ENCODE peak calls at places on chromosomes 2 and 18, in nine cellular contexts. One of them, this sample, is unnamed.

GRCh38 chr2:114068438-114068837 is 178.5 kb downstream of the ACTR3 start:
- DNase-seq in foreskin fibroblast: no peak
- DNase-seq in mesothelial cell of epicardium: no peak
- DNase-seq in pancreas: no peak
- DNase-seq in upper lobe of right lung: no peak
- DNase-seq in OCI-LY7: no peak
- DNase-seq in dorsolateral prefrontal cortex: no peak
- DNase-seq in lung: no peak
- DNase-seq in endodermal cell: peak; percentile 73
- DNase-seq in this sample: no peak

GRCh38 chr2:124018894-124019293 is 6.2 kb upstream of the CNTNAP5 start:
- DNase-seq in foreskin fibroblast: no peak
- DNase-seq in mesothelial cell of epicardium: no peak
- DNase-seq in pancreas: no peak
- DNase-seq in upper lobe of right lung: no peak
- DNase-seq in OCI-LY7: no peak
- DNase-seq in dorsolateral prefrontal cortex: no peak
- DNase-seq in lung: no peak
- DNase-seq in endodermal cell: no peak
- DNase-seq in this sample: no peak

GRCh38 chr2:109005686-109006204 is 16.7 kb upstream of the EDAR start:
- DNase-seq in foreskin fibroblast: no peak
- DNase-seq in mesothelial cell of epicardium: no peak
- DNase-seq in pancreas: no peak
- DNase-seq in upper lobe of right lung: no peak
- DNase-seq in OCI-LY7: no peak
- DNase-seq in dorsolateral prefrontal cortex: no peak
- DNase-seq in lung: no peak
- DNase-seq in endodermal cell: no peak
- DNase-seq in this sample: peak; percentile 64

GRCh38 chr2:128809256-128809636 is 490.6 kb upstream of the HS6ST1 start:
- DNase-seq in foreskin fibroblast: no peak
- DNase-seq in mesothelial cell of epicardium: no peak
- DNase-seq in pancreas: no peak
- DNase-seq in upper lobe of right lung: no peak
- DNase-seq in OCI-LY7: no peak
- DNase-seq in dorsolateral prefrontal cortex: no peak
- DNase-seq in lung: no peak
- DNase-seq in endodermal cell: no peak
- DNase-seq in this sample: no peak

GRCh38 chr2:46724107-46724506 is 191.5 kb downstream of the MCFD2 start:
- DNase-seq in foreskin fibroblast: no peak
- DNase-seq in mesothelial cell of epicardium: no peak
- DNase-seq in pancreas: no peak
- DNase-seq in upper lobe of right lung: no peak
- DNase-seq in OCI-LY7: no peak
- DNase-seq in dorsolateral prefrontal cortex: no peak
- DNase-seq in lung: no peak
- DNase-seq in endodermal cell: no peak
- DNase-seq in this sample: no peak

GRCh38 chr2:129744649-129745048 is 234.8 kb upstream of the RAB6C start:
- DNase-seq in foreskin fibroblast: no peak
- DNase-seq in mesothelial cell of epicardium: no peak
- DNase-seq in pancreas: peak; percentile 90
- DNase-seq in upper lobe of right lung: no peak
- DNase-seq in OCI-LY7: no peak
- DNase-seq in dorsolateral prefrontal cortex: no peak
- DNase-seq in lung: no peak
- DNase-seq in endodermal cell: peak; percentile 78
- DNase-seq in this sample: no peak

GRCh38 chr2:226179010-226179409 is 620.6 kb downstream of the IRS1 start:
- DNase-seq in foreskin fibroblast: peak; percentile 9
- DNase-seq in mesothelial cell of epicardium: no peak
- DNase-seq in pancreas: no peak
- DNase-seq in upper lobe of right lung: no peak
- DNase-seq in OCI-LY7: no peak
- DNase-seq in dorsolateral prefrontal cortex: no peak
- DNase-seq in lung: no peak
- DNase-seq in endodermal cell: no peak
- DNase-seq in this sample: no peak

GRCh38 chr2:139478191-139478914 is 698.2 kb upstream of the NXPH2 start:
- DNase-seq in foreskin fibroblast: peak; percentile 0
- DNase-seq in mesothelial cell of epicardium: no peak
- DNase-seq in pancreas: no peak
- DNase-seq in upper lobe of right lung: no peak
- DNase-seq in OCI-LY7: no peak
- DNase-seq in dorsolateral prefrontal cortex: no peak
- DNase-seq in lung: no peak
- DNase-seq in endodermal cell: no peak
- DNase-seq in this sample: no peak

GRCh38 chr2:226756131-226756530 is 43.5 kb downstream of the IRS1 start:
- DNase-seq in foreskin fibroblast: peak; percentile 76
- DNase-seq in mesothelial cell of epicardium: no peak
- DNase-seq in pancreas: no peak
- DNase-seq in upper lobe of right lung: no peak
- DNase-seq in OCI-LY7: no peak
- DNase-seq in dorsolateral prefrontal cortex: no peak
- DNase-seq in lung: no peak
- DNase-seq in endodermal cell: no peak
- DNase-seq in this sample: peak; percentile 45

GRCh38 chr2:121088251-121089004 is 196.6 kb downstream of the TFCP2L1 start:
- DNase-seq in foreskin fibroblast: peak; percentile 35
- DNase-seq in mesothelial cell of epicardium: no peak
- DNase-seq in pancreas: no peak
- DNase-seq in upper lobe of right lung: no peak
- DNase-seq in OCI-LY7: no peak
- DNase-seq in dorsolateral prefrontal cortex: no peak
- DNase-seq in lung: no peak
- DNase-seq in endodermal cell: no peak
- DNase-seq in this sample: no peak

GRCh38 chr2:860259-860855 is 90.3 kb upstream of the SNTG2 start:
- DNase-seq in foreskin fibroblast: no peak
- DNase-seq in mesothelial cell of epicardium: no peak
- DNase-seq in pancreas: no peak
- DNase-seq in upper lobe of right lung: no peak
- DNase-seq in OCI-LY7: no peak
- DNase-seq in dorsolateral prefrontal cortex: no peak
- DNase-seq in lung: no peak
- DNase-seq in endodermal cell: peak; percentile 85
- DNase-seq in this sample: no peak

GRCh38 chr2:100653449-100654045 is 90.8 kb downstream of the PDCL3 start:
- DNase-seq in foreskin fibroblast: no peak
- DNase-seq in mesothelial cell of epicardium: no peak
- DNase-seq in pancreas: no peak
- DNase-seq in upper lobe of right lung: no peak
- DNase-seq in OCI-LY7: no peak
- DNase-seq in dorsolateral prefrontal cortex: no peak
- DNase-seq in lung: no peak
- DNase-seq in endodermal cell: no peak
- DNase-seq in this sample: no peak

GRCh38 chr2:8418721-8419120 is 263.1 kb upstream of the ID2 start:
- DNase-seq in foreskin fibroblast: peak; percentile 49
- DNase-seq in mesothelial cell of epicardium: no peak
- DNase-seq in pancreas: no peak
- DNase-seq in upper lobe of right lung: no peak
- DNase-seq in OCI-LY7: no peak
- DNase-seq in dorsolateral prefrontal cortex: no peak
- DNase-seq in lung: no peak
- DNase-seq in endodermal cell: no peak
- DNase-seq in this sample: no peak

GRCh38 chr2:200335657-200336056 is 29.2 kb downstream of the SPATS2L start:
- DNase-seq in foreskin fibroblast: no peak
- DNase-seq in mesothelial cell of epicardium: no peak
- DNase-seq in pancreas: no peak
- DNase-seq in upper lobe of right lung: no peak
- DNase-seq in OCI-LY7: no peak
- DNase-seq in dorsolateral prefrontal cortex: no peak
- DNase-seq in lung: no peak
- DNase-seq in endodermal cell: no peak
- DNase-seq in this sample: no peak

GRCh38 chr2:120870467-120870788 is 134.8 kb downstream of the GLI2 start:
- DNase-seq in foreskin fibroblast: no peak
- DNase-seq in mesothelial cell of epicardium: no peak
- DNase-seq in pancreas: no peak
- DNase-seq in upper lobe of right lung: no peak
- DNase-seq in OCI-LY7: no peak
- DNase-seq in dorsolateral prefrontal cortex: no peak
- DNase-seq in lung: no peak
- DNase-seq in endodermal cell: no peak
- DNase-seq in this sample: no peak

GRCh38 chr18:61948196-61948800 is 55.5 kb upstream of the RNF152 start:
- DNase-seq in foreskin fibroblast: peak; percentile 69
- DNase-seq in mesothelial cell of epicardium: no peak
- DNase-seq in pancreas: no peak
- DNase-seq in upper lobe of right lung: no peak
- DNase-seq in OCI-LY7: no peak
- DNase-seq in dorsolateral prefrontal cortex: no peak
- DNase-seq in lung: no peak
- DNase-seq in endodermal cell: no peak
- DNase-seq in this sample: no peak

DNA sequence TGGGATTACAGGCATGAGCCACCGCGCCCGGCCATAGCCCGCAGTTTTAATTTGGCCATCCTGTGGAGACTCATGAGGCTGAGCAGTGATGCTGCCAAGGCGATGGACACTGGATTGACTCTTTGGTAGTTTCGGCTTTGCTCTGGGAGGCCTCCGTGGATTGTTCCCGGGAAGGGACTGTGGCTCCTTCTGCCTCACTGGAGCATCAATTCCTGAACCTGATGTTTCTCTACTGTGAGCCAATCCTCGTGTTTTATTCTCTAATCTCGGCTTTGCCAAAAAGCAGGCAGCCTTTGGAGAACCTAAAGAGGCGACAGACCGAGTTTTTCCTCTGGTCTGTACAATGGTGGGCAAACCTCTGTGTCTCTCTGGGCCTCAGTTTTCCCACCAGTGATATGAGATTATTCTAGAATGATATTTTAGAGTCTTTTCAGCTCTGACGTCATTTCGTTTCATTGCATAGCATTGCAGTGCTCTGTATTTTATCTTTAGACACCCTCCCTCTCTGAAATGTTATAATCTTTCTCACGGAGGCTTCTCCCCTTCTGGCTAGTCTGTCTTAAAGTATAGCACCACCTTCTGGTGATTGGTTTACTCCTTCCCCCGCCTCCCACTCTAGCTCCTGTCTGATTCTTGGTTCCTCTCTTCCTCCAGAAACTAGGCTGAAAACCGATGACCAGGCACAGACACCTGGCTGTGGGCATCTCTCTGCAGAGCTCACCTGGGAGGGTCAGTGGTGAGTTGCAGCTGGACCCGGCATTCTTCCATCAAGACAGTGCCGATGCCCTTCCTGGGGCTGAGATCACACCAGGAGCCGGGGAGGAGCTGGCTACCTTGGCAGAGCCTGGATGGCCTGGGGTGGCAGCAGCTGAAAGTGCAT is 341.3 kb downstream of the MYCN start:
- DNase-seq in foreskin fibroblast: no peak
- DNase-seq in mesothelial cell of epicardium: no peak
- DNase-seq in pancreas: no peak
- DNase-seq in upper lobe of right lung: no peak
- DNase-seq in OCI-LY7: peak; percentile 13
- DNase-seq in dorsolateral prefrontal cortex: peak; percentile 10
- DNase-seq in lung: no peak
- DNase-seq in endodermal cell: peak; percentile 85
- DNase-seq in this sample: no peak
- TF ChIP-seq CTCF in foreskin fibroblast: no peak
- TF ChIP-seq CTCF in mesothelial cell of epicardium: peak; percentile 28
- TF ChIP-seq CTCF in pancreas: peak; percentile 27
- TF ChIP-seq CTCF in upper lobe of right lung: peak; percentile 47
- TF ChIP-seq CTCF in OCI-LY7: peak; percentile 71
- TF ChIP-seq CTCF in dorsolateral prefrontal cortex: peak; percentile 72
- TF ChIP-seq CTCF in lung: peak; percentile 4
- TF ChIP-seq CTCF in endodermal cell: peak; percentile 85
- TF ChIP-seq CTCF in this sample: peak; percentile 48

DNA sequence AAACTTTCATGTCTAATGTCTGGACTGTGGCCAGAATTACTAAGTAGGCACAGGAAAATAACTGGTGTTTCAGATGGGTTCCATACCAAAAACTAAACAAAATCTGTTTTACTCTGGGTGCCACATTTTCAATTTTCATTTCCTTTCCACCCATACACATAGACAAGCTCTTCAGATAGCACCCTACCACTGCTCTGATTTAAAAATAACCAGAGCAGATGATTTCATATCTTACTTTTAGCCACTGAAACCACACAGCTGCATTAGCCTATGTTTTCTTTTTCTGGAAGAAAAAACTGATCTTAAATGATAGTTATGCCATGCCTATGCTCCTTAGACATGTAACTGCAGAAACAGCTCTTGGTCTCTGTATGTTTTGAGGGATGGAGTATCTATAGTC is 647.6 kb downstream of the CPS1 start:
- DNase-seq in foreskin fibroblast: no peak
- DNase-seq in mesothelial cell of epicardium: no peak
- DNase-seq in pancreas: no peak
- DNase-seq in upper lobe of right lung: no peak
- DNase-seq in OCI-LY7: no peak
- DNase-seq in dorsolateral prefrontal cortex: no peak
- DNase-seq in lung: no peak
- DNase-seq in endodermal cell: no peak
- DNase-seq in this sample: no peak
- TF ChIP-seq CTCF in foreskin fibroblast: no peak
- TF ChIP-seq CTCF in mesothelial cell of epicardium: no peak
- TF ChIP-seq CTCF in pancreas: no peak
- TF ChIP-seq CTCF in upper lobe of right lung: no peak
- TF ChIP-seq CTCF in OCI-LY7: no peak
- TF ChIP-seq CTCF in dorsolateral prefrontal cortex: no peak
- TF ChIP-seq CTCF in lung: no peak
- TF ChIP-seq CTCF in endodermal cell: no peak
- TF ChIP-seq CTCF in this sample: no peak

DNA sequence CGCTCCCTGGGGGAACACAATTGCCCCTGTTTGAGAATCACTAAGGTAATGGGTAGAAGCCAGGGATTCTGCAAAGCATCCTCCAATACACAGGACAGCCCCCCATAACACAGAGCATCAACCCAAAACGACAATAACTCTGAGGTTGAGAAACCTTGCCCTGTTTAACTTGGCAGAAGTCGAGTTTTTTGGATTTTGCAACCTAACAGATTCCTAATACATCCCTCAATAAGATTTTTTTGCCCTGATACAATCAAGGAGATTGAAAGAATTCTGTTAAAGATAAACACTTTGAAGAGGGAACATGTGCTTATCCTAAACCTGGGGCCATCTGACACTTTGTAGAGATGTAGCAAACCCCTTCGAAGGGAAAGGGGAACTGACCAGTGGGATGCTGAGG is 92.5 kb upstream of the ZNF532 start:
- DNase-seq in foreskin fibroblast: no peak
- DNase-seq in mesothelial cell of epicardium: no peak
- DNase-seq in pancreas: no peak
- DNase-seq in upper lobe of right lung: no peak
- DNase-seq in OCI-LY7: no peak
- DNase-seq in dorsolateral prefrontal cortex: no peak
- DNase-seq in lung: no peak
- DNase-seq in endodermal cell: no peak
- DNase-seq in this sample: no peak
- TF ChIP-seq CTCF in foreskin fibroblast: no peak
- TF ChIP-seq CTCF in mesothelial cell of epicardium: no peak
- TF ChIP-seq CTCF in pancreas: no peak
- TF ChIP-seq CTCF in upper lobe of right lung: no peak
- TF ChIP-seq CTCF in OCI-LY7: no peak
- TF ChIP-seq CTCF in dorsolateral prefrontal cortex: no peak
- TF ChIP-seq CTCF in lung: no peak
- TF ChIP-seq CTCF in endodermal cell: no peak
- TF ChIP-seq CTCF in this sample: no peak

GRCh38 chr2:205696541-205697441 is 14.5 kb downstream of the NRP2 start:
- DNase-seq in foreskin fibroblast: no peak
- DNase-seq in mesothelial cell of epicardium: no peak
- DNase-seq in pancreas: no peak
- DNase-seq in upper lobe of right lung: no peak
- DNase-seq in OCI-LY7: no peak
- DNase-seq in dorsolateral prefrontal cortex: no peak
- DNase-seq in lung: no peak
- DNase-seq in endodermal cell: peak; percentile 86
- DNase-seq in this sample: no peak
- TF ChIP-seq CTCF in foreskin fibroblast: peak; percentile 35
- TF ChIP-seq CTCF in mesothelial cell of epicardium: peak; percentile 12
- TF ChIP-seq CTCF in pancreas: no peak
- TF ChIP-seq CTCF in upper lobe of right lung: peak; percentile 17
- TF ChIP-seq CTCF in OCI-LY7: no peak
- TF ChIP-seq CTCF in dorsolateral prefrontal cortex: peak; percentile 54
- TF ChIP-seq CTCF in lung: no peak
- TF ChIP-seq CTCF in endodermal cell: peak; percentile 66
- TF ChIP-seq CTCF in this sample: peak; percentile 36